ENCODE peak calls at places on chromosomes 4 and X, in four cellular contexts. W is stimulated activated naive B cell treated with anti-CD40 and anti-IgM and Interleukin-4, amounts not matched to agents 10 μg/mL and 1 μg/mL and 100 μg/mL, for 72 hours; G is T-cell; B is SW480. I is an unnamed sample.

GRCh38 chrX:80430826-80431501 is 10.7 kb downstream of the TENT5D start:
- DNase-seq in W (no peak), G (no peak), B (no peak), I (no peak)

GRCh38 chr4:27001398-27002164 is 140.9 kb downstream of the STIM2 start:
- DNase-seq in W (no peak), G (no peak), B (no peak), I (no peak)

GRCh38 chr4:2103843-2104547 is 44.9 kb downstream of the NAT8L start:
- DNase-seq in W (no peak), G (no peak), B (no peak), I (no peak)

GRCh38 chr4:20313237-20314030 is 61.7 kb downstream of the SLIT2 start:
- DNase-seq in W (no peak), G (no peak), B (no peak), I (no peak)

GRCh38 chr4:38491854-38492478 is 172.0 kb upstream of the KLF3 start:
- DNase-seq in W (no peak), G (no peak), B (peak; percentile 1), I (no peak)

GRCh38 chr4:169416997-169417396 is 146.2 kb upstream of the SH3RF1 start:
- DNase-seq in W (no peak), G (no peak), B (peak; percentile 9), I (no peak)

GRCh38 chr4:109433281-109434006 is at the start of gene SEC24B:
- DNase-seq in W (peak; percentile 86), G (peak; percentile 85), B (peak; percentile 68), I (peak; percentile 56)

GRCh38 chr4:145681518-145681917 is 1.6 kb downstream of the C4orf51 start:
- DNase-seq in W (no peak), G (no peak), B (no peak), I (no peak)

GRCh38 chr4:1713003-1713397 is 881 bp upstream of the SLBP start:
- DNase-seq in W (no peak), G (no peak), B (peak; percentile 65), I (no peak)